ENCODE peak calls at places on chromosomes 1 and 21, in nine cellular contexts. S, L, A, O, M, G, P, Q and R are unnamed samples.

GRCh38 chr1:24868016-24868875 is 61.8 kb downstream of the RUNX3 start:
- DNase-seq in S (no peak), L (no peak), A (no peak), O (no peak), M (no peak), G (no peak), P (no peak), Q (no peak), R (no peak)

GRCh38 chr1:71196685-71197084 is 115.8 kb upstream of the ZRANB2 start:
- DNase-seq in S (no peak), L (no peak), A (no peak), O (peak), M (no peak), G (no peak), P (no peak), Q (no peak), R (no peak)

GRCh38 chr1:45957684-45958083 is 154.3 kb downstream of the MAST2 start:
- DNase-seq in S (no peak), L (no peak), A (no peak), O (no peak), M (no peak), G (no peak), P (no peak), Q (no peak), R (no peak)

GRCh38 chr1:201999625-202000238 is 10.7 kb upstream of the ELF3 start:
- DNase-seq in S (no peak), L (peak), A (no peak), O (peak), M (peak), G (no peak), P (no peak), Q (no peak), R (peak)

GRCh38 chr1:53047737-53048344 is 14.2 kb upstream of the PODN start:
- DNase-seq in S (no peak), L (no peak), A (no peak), O (peak), M (no peak), G (no peak), P (no peak), Q (peak), R (peak)

GRCh38 chr1:98323906-98324358 is 337.6 kb upstream of the SNX7 start:
- DNase-seq in S (peak), L (peak), A (no peak), O (peak), M (no peak), G (no peak), P (peak), Q (peak), R (peak)

GRCh38 chr1:55589656-55590297 is 374.6 kb upstream of the USP24 start:
- DNase-seq in S (peak), L (no peak), A (peak), O (peak), M (no peak), G (no peak), P (no peak), Q (no peak), R (no peak)

GRCh38 chr1:11478571-11479374 is at the start of gene DISP3:
- DNase-seq in S (no peak), L (peak), A (peak), O (peak), M (peak), G (peak), P (peak), Q (no peak), R (peak)

GRCh38 chr1:222095606-222096475 is 354.0 kb upstream of the DUSP10 start:
- DNase-seq in S (peak), L (peak), A (no peak), O (peak), M (peak), G (peak), P (peak), Q (no peak), R (peak)

GRCh38 chr1:44405804-44406743 is 1.0 kb downstream of the RNF220 start:
- DNase-seq in S (no peak), L (peak), A (no peak), O (no peak), M (peak), G (no peak), P (peak), Q (no peak), R (no peak)

GRCh38 chr1:7510389-7510931 is 260.6 kb upstream of the VAMP3 start:
- DNase-seq in S (no peak), L (peak), A (no peak), O (no peak), M (no peak), G (no peak), P (no peak), Q (no peak), R (no peak)

GRCh38 chr1:151199860-151200581 is 1.7 kb downstream of the PIP5K1A start:
- DNase-seq in S (peak), L (peak), A (no peak), O (peak), M (no peak), G (no peak), P (no peak), Q (no peak), R (no peak)

GRCh38 chr1:101008229-101008628 is 17.4 kb downstream of the DPH5 start:
- DNase-seq in S (no peak), L (no peak), A (no peak), O (no peak), M (no peak), G (no peak), P (no peak), Q (no peak), R (no peak)

GRCh38 chr1:233737341-233737740 is 123.4 kb downstream of the KCNK1 start:
- DNase-seq in S (no peak), L (no peak), A (no peak), O (no peak), M (no peak), G (no peak), P (no peak), Q (no peak), R (no peak)

GRCh38 chr1:152906023-152906565 is 2.3 kb upstream of the IVL start:
- DNase-seq in S (no peak), L (peak), A (no peak), O (peak), M (no peak), G (no peak), P (no peak), Q (peak), R (no peak)

GRCh38 chr1:219432966-219433365 is 179.9 kb downstream of the ZC3H11B start:
- DNase-seq in S (no peak), L (no peak), A (no peak), O (no peak), M (no peak), G (no peak), P (no peak), Q (no peak), R (no peak)

GRCh38 chr1:116232989-116233514 is 121.9 kb downstream of the MAB21L3 start:
- DNase-seq in S (no peak), L (no peak), A (no peak), O (no peak), M (no peak), G (no peak), P (no peak), Q (no peak), R (peak)

GRCh38 chr1:116020668-116021272 is 44.5 kb downstream of the SLC22A15 start:
- DNase-seq in S (peak), L (peak), A (peak), O (peak), M (peak), G (no peak), P (peak), Q (peak), R (peak)

GRCh38 chr1:94579876-94580294 is 38.3 kb upstream of the F3 start:
- DNase-seq in S (no peak), L (peak), A (no peak), O (peak), M (peak), G (no peak), P (no peak), Q (peak), R (no peak)

GRCh38 chr1:13760921-13761320 is 60.9 kb downstream of the PRDM2 start:
- DNase-seq in S (no peak), L (no peak), A (no peak), O (no peak), M (no peak), G (no peak), P (no peak), Q (no peak), R (no peak)

GRCh38 chr1:46719689-46720088 is 775 bp upstream of the EFCAB14 start:
- DNase-seq in S (no peak), L (no peak), A (no peak), O (no peak), M (no peak), G (no peak), P (no peak), Q (no peak), R (no peak)

GRCh38 chr1:151540982-151541377 is 871 bp downstream of the TUFT1 start:
- DNase-seq in S (no peak), L (no peak), A (no peak), O (no peak), M (peak), G (no peak), P (peak), Q (no peak), R (no peak)

GRCh38 chr1:204102719-204103118 is 29.8 kb downstream of the SOX13 start:
- DNase-seq in S (no peak), L (no peak), A (no peak), O (peak), M (no peak), G (no peak), P (no peak), Q (no peak), R (no peak)

GRCh38 chr21:46096997-46097825 is 701 bp upstream of the COL6A2 start:
- DNase-seq in S (peak), L (no peak), A (peak), O (no peak), M (peak), G (no peak), P (peak), Q (no peak), R (no peak)

GRCh38 chr1:225427249-225428065 is at the start of gene LBR:
- DNase-seq in S (peak), L (no peak), A (peak), O (peak), M (no peak), G (no peak), P (no peak), Q (no peak), R (peak)

GRCh38 chr1:178684542-178685000 is 40.5 kb upstream of the RALGPS2 start:
- DNase-seq in S (no peak), L (peak), A (no peak), O (peak), M (no peak), G (no peak), P (no peak), Q (peak), R (no peak)

GRCh38 chr1:27403065-27403726 is 10.8 kb downstream of the GPR3 start:
- DNase-seq in S (peak), L (peak), A (peak), O (no peak), M (peak), G (peak), P (no peak), Q (no peak), R (no peak)

GRCh38 chr1:200154069-200154767 is 126.7 kb downstream of the NR5A2 start:
- DNase-seq in S (no peak), L (no peak), A (no peak), O (peak), M (no peak), G (peak), P (peak), Q (no peak), R (peak)

DNA sequence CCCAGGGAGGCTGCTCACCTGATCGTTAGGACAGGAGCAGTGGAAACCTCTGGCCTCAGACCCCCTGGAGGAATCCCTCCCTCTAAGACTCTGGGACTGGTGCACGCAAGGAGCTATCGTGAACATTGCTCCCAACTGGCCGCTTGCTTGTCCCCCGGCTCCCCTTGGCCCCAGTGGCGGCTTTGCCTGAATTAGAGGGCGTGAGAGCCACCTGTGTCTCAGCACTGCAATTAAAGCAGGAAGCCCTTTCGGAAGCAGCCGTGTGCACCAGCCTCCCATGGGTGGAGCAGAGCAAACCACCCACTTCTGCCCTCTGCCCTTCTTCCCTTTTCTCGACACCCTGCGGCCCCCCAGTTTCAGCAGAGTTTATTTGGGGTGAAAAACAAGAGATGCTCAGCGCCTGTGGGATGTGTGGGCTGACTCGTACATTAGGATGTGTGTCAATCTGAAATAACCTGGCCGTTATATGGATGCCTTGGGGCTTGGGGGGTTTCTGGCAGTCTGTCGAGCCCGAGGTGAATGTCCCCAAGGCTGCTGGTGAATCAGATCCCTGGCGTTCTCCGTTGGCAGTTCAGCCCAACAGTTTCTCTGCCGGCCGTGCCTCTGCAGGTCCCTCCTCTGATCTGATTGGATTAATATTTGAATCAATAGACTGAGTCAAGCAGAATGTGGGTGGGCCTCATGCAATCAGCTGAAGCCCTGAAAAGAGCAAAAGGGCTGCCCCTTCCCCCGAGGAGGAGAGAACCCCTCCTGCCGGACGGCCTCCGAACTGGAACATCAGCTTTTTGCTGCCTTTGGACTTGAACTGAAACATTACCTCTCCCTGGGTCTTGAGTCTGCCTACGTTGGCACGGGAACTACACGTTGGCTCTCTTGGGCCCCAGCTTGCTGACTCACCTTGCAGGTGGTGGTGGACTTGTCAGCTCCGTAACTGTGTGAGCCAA is 7.3 kb upstream of the UMODL1 start:
- DNase-seq in S (no peak), L (no peak), A (no peak), O (peak), M (no peak), G (peak), P (no peak), Q (no peak), R (peak)
- TF ChIP-seq CTCF in S (no peak), L (no peak), A (no peak), O (no peak), M (no peak), G (peak), P (no peak), Q (no peak), R (no peak)

DNA sequence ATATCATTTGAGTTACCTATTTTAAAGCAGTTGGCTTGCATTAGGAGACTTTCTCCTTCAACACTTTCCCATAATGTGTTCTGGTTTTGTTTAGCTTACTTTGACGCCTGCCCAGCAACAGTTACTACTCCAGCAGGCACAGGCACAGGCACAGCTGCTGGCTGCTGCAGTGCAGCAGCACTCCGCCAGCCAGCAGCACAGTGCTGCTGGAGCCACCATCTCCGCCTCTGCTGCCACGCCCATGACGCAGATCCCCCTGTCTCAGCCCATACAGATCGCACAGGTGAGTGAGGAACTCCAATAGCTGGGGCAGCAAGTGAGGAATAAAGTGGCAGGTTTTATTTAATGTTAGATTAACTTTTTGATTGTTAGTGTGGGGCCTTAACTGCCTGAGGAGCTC is 144.3 kb downstream of the CD247 start:
- DNase-seq in S (no peak), L (no peak), A (no peak), O (no peak), M (peak), G (no peak), P (no peak), Q (no peak), R (no peak)
- TF ChIP-seq CTCF in S (no peak), L (no peak), A (no peak), O (no peak), M (no peak), G (no peak), P (no peak), Q (no peak), R (no peak)

GRCh38 chr1:165407398-165407797 is 37.5 kb downstream of the RXRG start:
- DNase-seq in S (no peak), L (no peak), A (no peak), O (no peak), M (no peak), G (no peak), P (no peak), Q (no peak), R (no peak)
- TF ChIP-seq CTCF in S (no peak), L (no peak), A (no peak), O (no peak), M (no peak), G (no peak), P (no peak), Q (no peak), R (no peak)

DNA sequence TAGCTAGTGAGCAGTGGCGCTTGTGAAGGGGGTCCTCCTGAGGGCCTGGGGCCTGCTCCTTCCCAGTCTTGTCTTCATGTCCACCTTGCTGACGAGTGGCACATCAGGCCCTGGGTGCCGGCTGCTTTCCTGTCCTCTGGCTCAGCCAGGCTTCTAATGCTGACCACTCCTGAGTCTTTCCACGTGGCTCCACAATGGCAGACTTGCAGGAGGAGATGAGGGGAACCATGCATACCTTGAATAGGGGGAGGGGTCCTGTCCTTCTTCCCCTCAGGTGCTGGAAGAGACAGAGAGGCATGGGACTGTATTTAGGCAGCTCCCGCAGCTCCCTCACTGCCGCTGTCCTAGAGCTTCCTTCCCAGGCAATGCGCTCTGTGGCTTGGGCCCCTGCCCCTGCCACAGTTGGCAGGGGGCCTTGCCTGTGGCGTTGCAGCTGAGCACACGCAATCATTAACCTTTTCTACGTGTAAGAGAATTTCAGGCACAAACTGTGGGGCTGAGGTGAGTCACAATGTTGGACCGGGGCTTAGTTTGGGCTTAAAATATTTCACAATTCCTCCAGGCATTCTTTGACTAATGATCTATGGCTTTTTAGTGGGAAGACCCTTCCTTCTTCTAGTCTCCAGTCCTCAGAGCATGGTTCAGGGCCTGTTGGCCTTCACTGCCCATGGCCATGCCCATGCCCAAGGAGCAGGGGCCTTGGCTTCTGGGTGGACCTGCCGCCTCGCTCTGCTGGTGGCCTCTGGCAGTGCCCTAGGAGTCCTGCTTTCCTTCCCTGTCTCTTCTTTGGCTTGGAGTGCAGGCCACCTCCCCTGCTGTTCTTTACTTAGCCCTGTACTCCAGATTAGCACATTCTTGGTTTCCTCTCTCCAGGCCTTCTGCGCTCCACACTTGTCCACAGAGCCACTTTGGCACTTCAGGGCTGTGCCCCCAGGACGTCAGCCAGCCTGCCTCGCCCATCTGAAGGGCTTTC is 39.1 kb downstream of the MAPKAPK2 start:
- DNase-seq in S (peak), L (peak), A (peak), O (peak), M (no peak), G (no peak), P (no peak), Q (no peak), R (no peak)
- TF ChIP-seq CTCF in S (peak), L (no peak), A (no peak), O (no peak), M (no peak), G (no peak), P (no peak), Q (no peak), R (no peak)

GRCh38 chr1:227729881-227730629 is 5.0 kb downstream of the JMJD4 start:
- DNase-seq in S (peak), L (peak), A (no peak), O (peak), M (peak), G (no peak), P (peak), Q (no peak), R (peak)
- TF ChIP-seq CTCF in S (peak), L (peak), A (peak), O (peak), M (peak), G (peak), P (peak), Q (peak), R (peak)